ENCODE peak calls at places on chromosome 9, in five cellular contexts. T is lower leg skin, L is coronary artery, S is foreskin keratinocyte, X is AG09309. E is an unnamed sample.

GRCh38 chr9:133691659-133692363 is 46.3 kb downstream of the SARDH start:
- DNase-seq in T (no peak), L (no peak), S (no peak), X (no peak), E (no peak)

GRCh38 chr9:106696804-106697203 is 166.2 kb upstream of the ZNF462 start:
- DNase-seq in T (no peak), L (no peak), S (no peak), X (no peak), E (no peak)

GRCh38 chr9:105416840-105417239 is 31.0 kb upstream of the FSD1L start:
- DNase-seq in T (no peak), L (no peak), S (no peak), X (no peak), E (no peak)

GRCh38 chr9:126642009-126642744 is 28.4 kb downstream of the LMX1B start:
- DNase-seq in T (no peak), L (no peak), S (no peak), X (no peak), E (no peak)

GRCh38 chr9:744790-745456 is 96.6 kb upstream of the DMRT1 start:
- DNase-seq in T (no peak), L (no peak), S (no peak), X (no peak), E (no peak)

GRCh38 chr9:85404911-85405580 is 336.7 kb downstream of the AGTPBP1 start:
- DNase-seq in T (no peak), L (no peak), S (no peak), X (no peak), E (no peak)

GRCh38 chr9:4962085-4962484 is 23.0 kb upstream of the JAK2 start:
- DNase-seq in T (no peak), L (no peak), S (no peak), X (no peak), E (no peak)

GRCh38 chr9:85600675-85601263 is 141.0 kb downstream of the AGTPBP1 start:
- DNase-seq in T (no peak), L (no peak), S (no peak), X (no peak), E (no peak)

GRCh38 chr9:136762915-136763648 is 1.2 kb downstream of the LCN15 start:
- DNase-seq in T (no peak), L (no peak), S (no peak), X (no peak), E (no peak)

GRCh38 chr9:2469681-2470141 is 151.9 kb upstream of the VLDLR start:
- DNase-seq in T (no peak), L (no peak), S (no peak), X (no peak), E (no peak)

GRCh38 chr9:137429974-137430722 is 7.0 kb downstream of the NOXA1 start:
- DNase-seq in T (no peak), L (no peak), S (no peak), X (no peak), E (no peak)

GRCh38 chr9:12740845-12741244 is 34.0 kb upstream of the LURAP1L start:
- DNase-seq in T (peak), L (no peak), S (peak), X (no peak), E (no peak)

GRCh38 chr9:88477300-88477751 is 57.7 kb upstream of the NXNL2 start:
- DNase-seq in T (no peak), L (no peak), S (peak), X (peak), E (peak)

GRCh38 chr9:89594811-89595550 is 9.8 kb upstream of the GADD45G start:
- DNase-seq in T (no peak), L (no peak), S (no peak), X (no peak), E (no peak)

GRCh38 chr9:106862115-106862945 is 636 bp upstream of the ZNF462 start:
- DNase-seq in T (no peak), L (peak), S (no peak), X (no peak), E (no peak)

GRCh38 chr9:96574931-96575351 is 44.7 kb downstream of the CDC14B start:
- DNase-seq in T (no peak), L (no peak), S (no peak), X (no peak), E (no peak)

GRCh38 chr9:16469184-16469583 is 401.3 kb downstream of the BNC2 start:
- DNase-seq in T (no peak), L (no peak), S (no peak), X (no peak), E (no peak)

GRCh38 chr9:135847833-135848232 is 59.5 kb downstream of the CAMSAP1 start:
- DNase-seq in T (no peak), L (no peak), S (no peak), X (no peak), E (no peak)

GRCh38 chr9:128636024-128636390 is 20.6 kb downstream of the DYNC2I2 start:
- DNase-seq in T (no peak), L (no peak), S (no peak), X (no peak), E (no peak)

GRCh38 chr9:82987790-82988189 is 75.2 kb downstream of the RASEF start:
- DNase-seq in T (no peak), L (no peak), S (no peak), X (no peak), E (no peak)

GRCh38 chr9:33867747-33868429 is 50.9 kb downstream of the UBE2R2 start:
- DNase-seq in T (peak), L (peak), S (no peak), X (peak), E (peak)